ENCODE peak calls at places on chromosomes 7 and 10, in five cellular contexts. W is IMR-90, B is Peyer's patch, U is H1, F is hepatocyte. J is an unnamed sample.

GRCh38 chr10:77836299-77836820 is 90.2 kb downstream of the DLG5 start:
- DNase-seq in W (peak; percentile 22), B (no peak), U (no peak), F (no peak), J (peak; percentile 97)

GRCh38 chr7:154973381-154973780 is 29.5 kb downstream of the PAXIP1 start:
- DNase-seq in W (no peak), B (no peak), U (no peak), F (no peak), J (no peak)

GRCh38 chr7:90766814-90767564 is 170.9 kb downstream of the CDK14 start:
- DNase-seq in W (peak; percentile 82), B (peak; percentile 63), U (no peak), F (peak; percentile 69), J (peak; percentile 61)

GRCh38 chr10:615583-616152 is 73.8 kb downstream of the DIP2C start:
- DNase-seq in W (peak; percentile 98), B (no peak), U (no peak), F (no peak), J (no peak)

GRCh38 chr7:47816647-47817046 is 131.6 kb downstream of the PKD1L1 start:
- DNase-seq in W (peak; percentile 69), B (no peak), U (no peak), F (no peak), J (no peak)

GRCh38 chr7:140534743-140535142 is 55.4 kb upstream of the MKRN1 start:
- DNase-seq in W (no peak), B (no peak), U (no peak), F (no peak), J (no peak)

GRCh38 chr7:12570148-12570528 is 382 bp upstream of the SCIN start:
- DNase-seq in W (no peak), B (peak; percentile 61), U (no peak), F (peak; percentile 57), J (no peak)

GRCh38 chr7:3154881-3155494 is 111.3 kb upstream of the CARD11 start:
- DNase-seq in W (peak; percentile 48), B (no peak), U (no peak), F (peak; percentile 48), J (peak; percentile 68)

GRCh38 chr10:44386546-44387052 is 1.7 kb upstream of the CXCL12 start:
- DNase-seq in W (peak; percentile 62), B (peak; percentile 78), U (peak; percentile 83), F (peak; percentile 88), J (peak; percentile 49)

GRCh38 chr7:4774804-4775280 is 581 bp upstream of the AP5Z1 start:
- DNase-seq in W (peak; percentile 75), B (no peak), U (no peak), F (peak; percentile 64), J (peak; percentile 63)

GRCh38 chr7:23474098-23474828 is 4.0 kb upstream of the IGF2BP3 start:
- DNase-seq in W (peak; percentile 95), B (peak; percentile 83), U (peak; percentile 95), F (peak; percentile 98), J (peak; percentile 100)

GRCh38 chr7:83936056-83936703 is 258.4 kb downstream of the SEMA3A start:
- DNase-seq in W (peak; percentile 81), B (peak; percentile 34), U (peak; percentile 66), F (peak; percentile 82), J (peak; percentile 88)

GRCh38 chr10:119715628-119716505 is 10.0 kb upstream of the INPP5F start:
- DNase-seq in W (no peak), B (no peak), U (no peak), F (no peak), J (no peak)

GRCh38 chr7:55019691-55020480 is 1.1 kb downstream of the EGFR start:
- DNase-seq in W (no peak), B (peak; percentile 72), U (peak; percentile 61), F (peak; percentile 59), J (no peak)

GRCh38 chr7:103989785-103990775 is 622 bp upstream of the RELN start:
- DNase-seq in W (peak; percentile 47), B (no peak), U (peak; percentile 75), F (peak; percentile 48), J (peak; percentile 58)

GRCh38 chr7:106392565-106392964 is 107.8 kb upstream of the NAMPT start:
- DNase-seq in W (no peak), B (no peak), U (no peak), F (no peak), J (no peak)

GRCh38 chr7:25949672-25950487 is 202.1 kb upstream of the NFE2L3 start:
- DNase-seq in W (no peak), B (peak; percentile 63), U (peak; percentile 63), F (peak; percentile 64), J (no peak)

GRCh38 chr10:72248477-72249151 is 25.1 kb upstream of the DDIT4 start:
- DNase-seq in W (no peak), B (peak; percentile 87), U (peak; percentile 61), F (peak; percentile 81), J (no peak)

GRCh38 chr10:1488970-1489548 is 248.3 kb downstream of the ADARB2 start:
- DNase-seq in W (no peak), B (no peak), U (no peak), F (no peak), J (no peak)

GRCh38 chr10:101827919-101828600 is 9.8 kb upstream of the OGA start:
- DNase-seq in W (no peak), B (no peak), U (no peak), F (no peak), J (no peak)

GRCh38 chr7:149319376-149319775 is 57.4 kb downstream of the ZNF783 start:
- DNase-seq in W (no peak), B (no peak), U (no peak), F (no peak), J (no peak)

GRCh38 chr10:93115661-93116383 is 42.1 kb downstream of the CYP26A1 start:
- DNase-seq in W (peak; percentile 32), B (peak; percentile 70), U (peak; percentile 94), F (peak; percentile 56), J (peak; percentile 76)

GRCh38 chr10:111648046-111648445 is 535.5 kb downstream of the GPAM start:
- DNase-seq in W (no peak), B (no peak), U (no peak), F (no peak), J (no peak)

GRCh38 chr10:43962346-43963191 is 313.9 kb upstream of the ZNF32 start:
- DNase-seq in W (peak; percentile 68), B (no peak), U (peak; percentile 22), F (no peak), J (no peak)

DNA sequence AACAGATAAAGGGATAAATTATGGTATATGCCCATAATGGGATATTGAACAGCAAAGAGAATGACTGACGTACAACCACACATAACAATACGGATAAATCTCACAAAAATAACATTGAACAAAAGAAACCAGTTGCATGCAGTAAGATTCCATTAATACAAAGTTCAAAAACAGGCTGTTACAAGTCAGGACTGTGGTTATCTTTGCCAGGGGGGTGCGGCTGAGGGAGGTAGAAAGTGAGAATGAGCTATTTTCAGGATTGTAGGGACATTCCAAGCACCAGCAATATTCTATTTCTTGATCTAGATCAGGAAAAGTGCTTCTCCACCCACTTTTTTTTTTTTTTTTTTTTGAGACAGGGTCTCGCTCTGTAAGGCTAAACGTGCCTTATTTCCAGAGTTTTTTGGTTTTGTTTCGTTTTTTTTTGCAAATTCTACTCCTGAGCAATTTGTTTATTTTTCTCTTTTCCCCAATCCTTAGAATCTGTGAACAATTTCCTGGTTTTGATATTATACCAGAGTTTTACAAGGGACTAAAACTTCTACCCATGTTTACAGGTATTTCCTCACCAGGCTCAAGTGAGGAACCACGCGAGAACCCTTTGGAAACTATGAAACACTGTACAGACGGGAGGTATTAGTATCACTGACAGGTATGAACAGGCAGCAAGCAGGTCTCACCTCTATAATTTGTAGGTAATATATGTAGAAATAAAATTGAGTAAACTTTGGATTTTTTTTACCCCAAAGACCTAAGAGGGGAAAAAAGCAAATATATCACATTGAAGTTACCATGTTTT is 9.9 kb downstream of the SMURF1 start:
- DNase-seq in W (no peak), B (no peak), U (no peak), F (no peak), J (no peak)
- H3K4me1 ChIP-seq in W (peaks cover 18% of the 10 kb centered on the region), B (peaks cover 8% of the 10 kb centered on the region), U (no peaks in the 10 kb centered on the region), F (peaks cover 6% of the 10 kb centered on the region), J (peaks cover 29% of the 10 kb centered on the region)

GRCh38 chr7:43784030-43785001 is 25.8 kb downstream of the BLVRA start:
- DNase-seq in W (peak; percentile 6), B (no peak), U (no peak), F (no peak), J (no peak)

GRCh38 chr7:43782768-43783555 is 24.5 kb downstream of the BLVRA start:
- DNase-seq in W (no peak), B (no peak), U (no peak), F (no peak), J (no peak)

GRCh38 chr7:43781726-43782607 is 23.5 kb downstream of the BLVRA start:
- DNase-seq in W (peak; percentile 62), B (peak; percentile 66), U (no peak), F (peak; percentile 17), J (no peak)

GRCh38 chr7:43787771-43788170 is 29.3 kb downstream of the BLVRA start:
- DNase-seq in W (no peak), B (no peak), U (no peak), F (no peak), J (no peak)

DNA sequence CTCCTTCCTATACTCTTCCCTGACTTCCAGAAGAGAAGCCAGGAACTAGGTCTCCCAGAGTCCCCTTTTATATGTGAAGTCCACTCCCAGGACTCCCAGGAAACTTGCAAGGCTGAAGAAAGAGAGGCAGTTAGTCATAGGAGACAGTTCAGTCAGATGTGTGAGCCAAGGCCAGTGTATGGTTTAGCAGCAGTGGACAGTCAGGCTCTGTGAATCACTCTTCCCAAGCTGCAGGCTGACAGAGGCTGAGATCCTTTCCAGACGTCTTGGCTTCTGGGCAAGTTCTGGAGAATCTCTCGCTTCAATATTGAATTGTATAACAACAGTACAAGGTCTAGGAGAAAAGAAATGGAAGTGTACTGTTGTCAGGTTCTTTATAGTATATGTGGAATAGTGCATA is 26.9 kb downstream of the BLVRA start:
- DNase-seq in W (peak; percentile 92), B (no peak), U (no peak), F (peak; percentile 76), J (no peak)
- H3K27ac ChIP-seq in W (no peak overlapping the region), B (no peak overlapping the region), U (no peak overlapping the region), F (peak overlapping the region; percentile 44), J (no peak overlapping the region)

DNA sequence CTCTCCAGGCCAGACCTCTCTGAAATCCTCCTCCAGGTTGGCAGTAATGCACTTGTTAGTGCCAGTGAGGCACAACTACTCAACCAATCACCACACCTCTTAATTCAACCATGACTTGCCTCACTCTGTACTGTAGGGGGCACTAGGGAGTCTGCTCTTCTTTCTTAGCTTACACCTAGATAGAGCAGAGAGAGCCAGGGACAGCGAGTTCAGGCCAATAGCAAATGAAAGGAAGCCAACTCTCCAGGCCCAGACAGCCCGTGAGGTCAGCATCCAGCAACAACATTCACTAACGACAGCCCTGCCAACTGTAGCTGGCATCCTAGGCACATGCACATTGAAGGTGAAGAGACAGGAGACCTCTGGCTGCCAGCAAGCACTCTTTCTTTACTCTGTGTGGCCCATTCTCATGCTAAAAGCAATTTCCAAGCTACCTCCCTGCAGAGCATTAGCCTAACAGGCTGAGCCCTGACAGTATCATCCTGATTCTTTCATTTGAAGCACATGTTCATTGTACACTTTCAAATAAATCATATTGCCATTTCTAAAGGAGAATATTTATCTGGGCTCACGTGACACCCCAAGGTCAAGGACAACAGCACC is 136.3 kb downstream of the DPY19L1 start:
- DNase-seq in W (no peak), B (no peak), U (peak; percentile 63), F (no peak), J (peak; percentile 41)
- TF ChIP-seq CTCF in W (no peak), B (no peak), U (peak; percentile 84), F (no peak), J (peak; percentile 54)

DNA sequence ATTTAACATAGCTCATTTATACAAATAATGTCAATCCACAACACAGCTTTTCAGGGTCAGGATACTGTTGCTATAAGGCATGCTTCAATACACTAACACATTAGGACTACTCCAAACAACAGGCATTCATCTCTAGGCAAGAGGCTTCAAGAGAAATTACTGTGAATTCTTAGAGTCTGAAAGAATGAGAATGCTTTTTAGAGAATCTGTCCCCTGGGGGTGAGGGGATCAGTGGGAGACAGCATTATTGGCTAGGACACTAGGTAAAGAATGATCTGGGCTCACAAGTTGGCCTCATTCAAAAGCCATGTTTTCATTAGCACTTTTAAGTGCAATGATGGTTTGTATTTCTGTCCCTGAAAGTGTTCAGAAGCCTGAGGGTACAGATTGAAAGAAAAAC is 132.6 kb downstream of the SEMA3D start:
- DNase-seq in W (no peak), B (no peak), U (no peak), F (no peak), J (no peak)
- H3K4me1 ChIP-seq in W (no peaks in the 10 kb centered on the region), B (no peaks in the 10 kb centered on the region), U (no peaks in the 10 kb centered on the region), F (no peaks in the 10 kb centered on the region), J (peaks cover 5% of the 10 kb centered on the region)

J was measured in A673.